ENCODE peak calls at places on chromosome 4, in nine cellular contexts. V is pancreas, C is astrocyte of the spinal cord, U is progenitor cell of endocrine pancreas, B is heart left ventricle, M is MCF 10A, L is H9, Y is fibroblast of pulmonary artery, W is dorsolateral prefrontal cortex. D is an unnamed sample.

GRCh38 chr4:119300388-119301131 is 21.4 kb downstream of the FABP2 start:
- DNase-seq in M (peak; percentile 92), W (peak; percentile 85), V (peak; percentile 98), Y (peak; percentile 92), L (peak; percentile 96), B (peak; percentile 97), C (peak; percentile 93), U (peak; percentile 90), D (peak; percentile 95)

GRCh38 chr4:46016306-46016705 is 107.5 kb downstream of the GABRG1 start:
- DNase-seq in L (no peak), C (no peak), V (no peak), B (no peak), Y (no peak), M (peak; percentile 36), U (no peak), W (no peak), D (no peak)

GRCh38 chr4:80462537-80463207 is 127.1 kb downstream of the CFAP299 start:
- DNase-seq in V (no peak), U (no peak), B (no peak), M (no peak), C (no peak), Y (no peak), L (no peak), W (no peak), D (no peak)

GRCh38 chr4:24476209-24476781 is 108.1 kb downstream of the DHX15 start:
- DNase-seq in W (no peak), L (no peak), Y (peak; percentile 46), U (no peak), V (no peak), C (no peak), B (no peak), M (peak; percentile 29), D (no peak)

GRCh38 chr4:184938871-184939270 is 79.4 kb upstream of the HELT start:
- DNase-seq in C (no peak), M (no peak), B (no peak), U (no peak), W (no peak), Y (no peak), V (no peak), L (no peak), D (no peak)

GRCh38 chr4:37628977-37629609 is 57.1 kb downstream of the RELL1 start:
- DNase-seq in W (no peak), U (no peak), Y (peak; percentile 67), M (peak; percentile 86), L (no peak), C (peak; percentile 68), B (no peak), V (no peak), D (no peak)

GRCh38 chr4:157115613-157116340 is 39.8 kb downstream of the GLRB start:
- DNase-seq in L (no peak), W (no peak), Y (peak; percentile 80), B (no peak), C (peak; percentile 73), V (no peak), M (peak; percentile 58), U (no peak), D (no peak)

GRCh38 chr4:154184238-154184637 is 307.4 kb downstream of the DCHS2 start:
- DNase-seq in B (no peak), L (peak; percentile 30), M (no peak), U (no peak), V (no peak), C (no peak), W (no peak), Y (no peak), D (no peak)

GRCh38 chr4:147110968-147111367 is 165.3 kb upstream of the TTC29 start:
- DNase-seq in M (no peak), B (no peak), U (no peak), L (no peak), W (no peak), V (no peak), C (peak; percentile 46), Y (peak; percentile 64), D (no peak)

GRCh38 chr4:8737075-8737474 is 134.6 kb downstream of the HMX1 start:
- DNase-seq in B (no peak), W (no peak), M (no peak), V (no peak), Y (no peak), U (no peak), C (no peak), L (peak; percentile 15), D (no peak)

GRCh38 chr4:48594185-48594584 is 104.1 kb downstream of the ZAR1 start:
- DNase-seq in C (no peak), L (no peak), M (no peak), B (peak; percentile 42), Y (peak; percentile 47), V (no peak), W (no peak), U (no peak), D (no peak)

GRCh38 chr4:41133619-41134018 is 80.7 kb downstream of the APBB2 start:
- DNase-seq in V (no peak), U (no peak), M (no peak), C (no peak), W (no peak), Y (peak; percentile 40), B (no peak), L (no peak), D (no peak)

GRCh38 chr4:42359686-42360085 is 37.6 kb upstream of the SHISA3 start:
- DNase-seq in L (no peak), B (no peak), W (no peak), C (peak; percentile 3), Y (peak; percentile 46), M (no peak), V (no peak), U (no peak), D (no peak)

GRCh38 chr4:151553874-151554273 is 144.9 kb downstream of the FHIP1A start:
- DNase-seq in V (no peak), W (no peak), B (no peak), L (no peak), U (no peak), C (no peak), M (no peak), Y (no peak), D (no peak)

GRCh38 chr4:76499461-76499860 is 64.4 kb downstream of the SHROOM3 start:
- DNase-seq in U (no peak), V (no peak), M (no peak), B (no peak), C (no peak), L (no peak), Y (no peak), W (no peak), D (no peak)

GRCh38 chr4:76504613-76505465 is 69.8 kb downstream of the SHROOM3 start:
- DNase-seq in Y (peak; percentile 79), L (no peak), C (peak; percentile 65), M (peak; percentile 75), V (no peak), B (no peak), U (no peak), W (no peak), D (no peak)
- TF ChIP-seq CTCF in Y (peak; percentile 64), L (peak; percentile 83), C (peak; percentile 56), M (peak; percentile 70), V (peak; percentile 30), B (peak; percentile 75), U (peak; percentile 81), W (peak; percentile 72), D (peak; percentile 96)

DNA sequence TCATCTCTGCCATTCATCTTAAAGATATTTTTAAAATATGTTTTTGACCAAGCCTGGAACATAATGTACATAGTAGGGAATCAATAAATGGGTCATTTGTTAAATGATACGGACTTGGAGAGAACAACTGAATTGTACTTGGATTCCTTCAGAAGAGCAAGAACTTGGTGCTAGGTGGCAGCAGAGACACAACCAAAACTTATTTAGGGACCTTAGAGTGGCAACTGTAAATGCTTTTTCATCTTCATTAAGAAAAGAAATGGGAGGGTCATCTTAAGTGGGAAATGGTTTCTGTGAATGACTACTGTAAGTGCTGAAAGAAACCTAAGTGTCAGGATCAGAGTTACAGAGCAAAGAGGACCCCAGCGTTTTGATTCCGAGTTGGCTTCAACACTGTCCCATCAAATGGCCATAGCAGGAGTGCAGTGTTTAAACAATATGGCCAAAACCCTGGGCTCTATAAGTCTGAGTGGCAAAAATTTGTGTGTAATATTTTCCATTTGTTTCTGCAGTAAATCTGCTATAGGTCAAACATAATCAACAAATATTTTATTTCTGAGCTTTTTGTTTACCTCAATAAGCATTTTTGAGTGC is 213.6 kb downstream of the PALLD start:
- DNase-seq in B (peak; percentile 44), C (peak; percentile 85), Y (peak; percentile 82), U (no peak), L (no peak), M (peak; percentile 58), W (no peak), V (no peak), D (no peak)
- TF ChIP-seq CTCF in B (peak; percentile 71), C (peak; percentile 62), Y (peak; percentile 73), U (peak; percentile 44), L (peak; percentile 73), M (peak; percentile 59), W (peak; percentile 37), V (peak; percentile 21), D (peak; percentile 85)

DNA sequence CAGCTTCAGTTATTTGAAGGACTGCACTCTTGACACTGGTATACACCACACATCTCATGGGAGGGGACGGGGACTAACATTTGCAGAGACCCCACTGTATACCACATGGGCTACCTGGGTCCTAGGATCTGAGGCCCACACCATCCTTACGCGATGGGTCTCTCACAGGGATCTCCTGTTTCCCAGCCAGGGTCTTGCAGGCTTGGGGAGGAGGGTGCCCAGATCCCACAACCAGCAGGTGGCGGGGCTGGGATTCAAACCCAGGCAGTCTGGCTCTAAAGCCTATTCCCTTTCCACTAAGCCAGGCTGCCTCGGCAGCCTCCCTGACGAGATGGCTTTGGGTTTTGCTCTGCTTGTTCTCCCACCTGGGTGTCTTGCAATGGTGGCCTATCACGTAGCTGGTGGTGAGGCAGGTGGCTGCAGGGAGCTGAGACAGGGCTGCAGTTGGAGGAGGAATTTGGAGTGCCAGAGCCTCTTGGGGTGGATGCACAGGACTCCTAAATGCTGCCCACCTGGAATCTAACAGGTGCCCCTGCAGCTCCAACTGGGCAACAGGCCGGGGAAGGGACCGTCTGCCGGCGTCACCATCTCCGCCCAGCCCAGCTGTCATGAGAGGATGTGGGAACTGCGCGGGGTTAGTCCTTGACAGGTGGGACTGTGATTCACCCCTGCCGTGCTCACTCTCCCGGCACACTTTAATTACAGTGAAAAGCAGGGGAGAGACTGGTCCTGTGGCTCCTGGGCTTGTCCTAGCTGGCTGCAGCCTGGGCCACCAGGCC is 110.7 kb downstream of the PSAPL1 start:
- DNase-seq in Y (no peak), C (no peak), U (no peak), B (peak; percentile 18), V (peak; percentile 32), L (no peak), M (no peak), W (peak; percentile 95), D (peak; percentile 63)
- TF ChIP-seq CTCF in Y (no peak), C (peak; percentile 20), U (no peak), B (no peak), V (no peak), L (no peak), M (no peak), W (no peak), D (no peak)

DNA sequence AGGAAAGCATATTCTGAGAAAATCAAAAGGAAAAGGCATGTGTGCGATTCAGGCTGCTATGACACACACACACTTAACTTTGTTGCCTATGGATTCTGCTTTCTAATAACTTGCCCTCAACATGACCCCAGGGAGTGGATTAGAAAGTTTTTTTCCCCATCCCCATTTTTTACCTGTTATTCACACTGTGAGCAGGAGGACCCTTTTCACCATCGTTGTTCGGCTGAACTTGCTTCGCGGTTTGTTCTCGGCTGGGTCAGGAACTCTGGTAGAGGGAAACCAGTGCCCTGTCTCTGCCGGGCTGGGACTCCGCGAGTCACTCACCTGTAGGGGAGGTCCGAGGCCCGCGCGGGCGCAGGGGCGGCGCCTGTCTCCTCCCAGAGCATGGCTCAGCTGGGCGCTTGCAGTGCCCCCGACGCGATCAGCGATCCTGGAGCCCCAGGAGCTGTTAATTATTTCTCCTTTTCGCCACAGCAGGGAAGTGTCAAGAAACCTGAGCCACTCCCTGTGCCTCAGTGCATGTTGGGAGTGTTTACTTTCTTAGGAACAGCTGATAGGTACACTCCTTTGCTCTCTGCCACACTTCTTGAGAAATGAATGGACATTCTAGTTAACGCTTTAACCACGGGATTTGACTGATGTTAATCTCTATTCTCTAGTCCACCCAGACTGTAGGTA is at the start of gene RASSF6:
- DNase-seq in C (no peak), V (peak; percentile 91), M (peak; percentile 63), B (no peak), U (peak; percentile 79), Y (no peak), L (peak; percentile 86), W (no peak), D (no peak)
- TF ChIP-seq CTCF in C (no peak), V (no peak), M (no peak), B (no peak), U (peak; percentile 23), Y (no peak), L (no peak), W (no peak), D (no peak)